ENCODE peak calls at places on chromosomes 11 and 22, in five cellular contexts. One of them, this sample, is unnamed.

GRCh38 chr11:128783513-128783912 is 83.6 kb downstream of the KCNJ1 start:
- ATAC-seq in body of pancreas: no peak
- ATAC-seq in K562: no peak
- ATAC-seq in heart left ventricle: no peak
- ATAC-seq in IMR-90: no peak
- ATAC-seq in this sample: no peak

GRCh38 chr22:31753005-31753633 is 700 bp upstream of the DEPDC5 start:
- ATAC-seq in body of pancreas: no peak
- ATAC-seq in K562: peak
- ATAC-seq in heart left ventricle: no peak
- ATAC-seq in IMR-90: peak
- ATAC-seq in this sample: no peak

GRCh38 chr11:70549796-70550195 is 151.5 kb downstream of the CTTN start:
- ATAC-seq in body of pancreas: no peak
- ATAC-seq in K562: no peak
- ATAC-seq in heart left ventricle: no peak
- ATAC-seq in IMR-90: no peak
- ATAC-seq in this sample: no peak

GRCh38 chr11:120121914-120122473 is 15.9 kb downstream of the TRIM29 start:
- ATAC-seq in body of pancreas: peak
- ATAC-seq in K562: no peak
- ATAC-seq in heart left ventricle: no peak
- ATAC-seq in IMR-90: no peak
- ATAC-seq in this sample: no peak

GRCh38 chr11:67020949-67021348 is 2.0 kb upstream of the SYT12 start:
- ATAC-seq in body of pancreas: no peak
- ATAC-seq in K562: no peak
- ATAC-seq in heart left ventricle: no peak
- ATAC-seq in IMR-90: no peak
- ATAC-seq in this sample: no peak

GRCh38 chr11:68950776-68951175 is 30.0 kb downstream of the MRGPRD start:
- ATAC-seq in body of pancreas: no peak
- ATAC-seq in K562: no peak
- ATAC-seq in heart left ventricle: no peak
- ATAC-seq in IMR-90: no peak
- ATAC-seq in this sample: no peak

GRCh38 chr11:133981156-133981555 is 24.4 kb upstream of the IGSF9B start:
- ATAC-seq in body of pancreas: peak
- ATAC-seq in K562: no peak
- ATAC-seq in heart left ventricle: peak
- ATAC-seq in IMR-90: no peak
- ATAC-seq in this sample: peak

GRCh38 chr11:22668005-22668796 is 1.8 kb downstream of the GAS2 start:
- ATAC-seq in body of pancreas: no peak
- ATAC-seq in K562: no peak
- ATAC-seq in heart left ventricle: no peak
- ATAC-seq in IMR-90: no peak
- ATAC-seq in this sample: no peak

GRCh38 chr11:94776351-94777321 is 8.5 kb downstream of the AMOTL1 start:
- ATAC-seq in body of pancreas: peak
- ATAC-seq in K562: peak
- ATAC-seq in heart left ventricle: no peak
- ATAC-seq in IMR-90: peak
- ATAC-seq in this sample: peak

GRCh38 chr22:27669798-27670599 is 131.6 kb downstream of the MN1 start:
- ATAC-seq in body of pancreas: peak
- ATAC-seq in K562: no peak
- ATAC-seq in heart left ventricle: peak
- ATAC-seq in IMR-90: no peak
- ATAC-seq in this sample: no peak

GRCh38 chr11:124753624-124754023 is 1.6 kb upstream of the VSIG2 start:
- ATAC-seq in body of pancreas: no peak
- ATAC-seq in K562: no peak
- ATAC-seq in heart left ventricle: no peak
- ATAC-seq in IMR-90: no peak
- ATAC-seq in this sample: no peak

GRCh38 chr11:63762662-63763505 is 5.7 kb downstream of the ZFTA start:
- ATAC-seq in body of pancreas: peak
- ATAC-seq in K562: no peak
- ATAC-seq in heart left ventricle: no peak
- ATAC-seq in IMR-90: no peak
- ATAC-seq in this sample: peak

GRCh38 chr22:28137036-28137435 is 218.0 kb upstream of the PITPNB start:
- ATAC-seq in body of pancreas: no peak
- ATAC-seq in K562: no peak
- ATAC-seq in heart left ventricle: no peak
- ATAC-seq in IMR-90: no peak
- ATAC-seq in this sample: no peak

GRCh38 chr22:29254283-29254653 is 13.5 kb downstream of the RHBDD3 start:
- ATAC-seq in body of pancreas: no peak
- ATAC-seq in K562: no peak
- ATAC-seq in heart left ventricle: no peak
- ATAC-seq in IMR-90: no peak
- ATAC-seq in this sample: no peak

GRCh38 chr11:127733552-127733951 is 733.0 kb upstream of the KIRREL3 start:
- ATAC-seq in body of pancreas: no peak
- ATAC-seq in K562: no peak
- ATAC-seq in heart left ventricle: peak
- ATAC-seq in IMR-90: no peak
- ATAC-seq in this sample: peak

GRCh38 chr11:64224891-64225607 is 937 bp downstream of the TRPT1 start:
- ATAC-seq in body of pancreas: no peak
- ATAC-seq in K562: peak
- ATAC-seq in heart left ventricle: no peak
- ATAC-seq in IMR-90: no peak
- ATAC-seq in this sample: no peak

GRCh38 chr11:104836711-104837110 is 61.5 kb downstream of the CASP12 start:
- ATAC-seq in body of pancreas: no peak
- ATAC-seq in K562: no peak
- ATAC-seq in heart left ventricle: no peak
- ATAC-seq in IMR-90: no peak
- ATAC-seq in this sample: no peak

GRCh38 chr22:19986011-19986409 is 30.6 kb downstream of the ARVCF start:
- ATAC-seq in body of pancreas: no peak
- ATAC-seq in K562: no peak
- ATAC-seq in heart left ventricle: no peak
- ATAC-seq in IMR-90: no peak
- ATAC-seq in this sample: no peak

GRCh38 chr22:19988331-19988808 is 28.3 kb downstream of the ARVCF start:
- ATAC-seq in body of pancreas: no peak
- ATAC-seq in K562: no peak
- ATAC-seq in heart left ventricle: no peak
- ATAC-seq in IMR-90: no peak
- ATAC-seq in this sample: no peak

GRCh38 chr22:19987394-19988306 is 29.0 kb downstream of the ARVCF start:
- ATAC-seq in body of pancreas: no peak
- ATAC-seq in K562: peak
- ATAC-seq in heart left ventricle: no peak
- ATAC-seq in IMR-90: no peak
- ATAC-seq in this sample: no peak

GRCh38 chr22:19984851-19985811 is 31.5 kb downstream of the ARVCF start:
- ATAC-seq in body of pancreas: no peak
- ATAC-seq in K562: no peak
- ATAC-seq in heart left ventricle: no peak
- ATAC-seq in IMR-90: no peak
- ATAC-seq in this sample: no peak

DNA sequence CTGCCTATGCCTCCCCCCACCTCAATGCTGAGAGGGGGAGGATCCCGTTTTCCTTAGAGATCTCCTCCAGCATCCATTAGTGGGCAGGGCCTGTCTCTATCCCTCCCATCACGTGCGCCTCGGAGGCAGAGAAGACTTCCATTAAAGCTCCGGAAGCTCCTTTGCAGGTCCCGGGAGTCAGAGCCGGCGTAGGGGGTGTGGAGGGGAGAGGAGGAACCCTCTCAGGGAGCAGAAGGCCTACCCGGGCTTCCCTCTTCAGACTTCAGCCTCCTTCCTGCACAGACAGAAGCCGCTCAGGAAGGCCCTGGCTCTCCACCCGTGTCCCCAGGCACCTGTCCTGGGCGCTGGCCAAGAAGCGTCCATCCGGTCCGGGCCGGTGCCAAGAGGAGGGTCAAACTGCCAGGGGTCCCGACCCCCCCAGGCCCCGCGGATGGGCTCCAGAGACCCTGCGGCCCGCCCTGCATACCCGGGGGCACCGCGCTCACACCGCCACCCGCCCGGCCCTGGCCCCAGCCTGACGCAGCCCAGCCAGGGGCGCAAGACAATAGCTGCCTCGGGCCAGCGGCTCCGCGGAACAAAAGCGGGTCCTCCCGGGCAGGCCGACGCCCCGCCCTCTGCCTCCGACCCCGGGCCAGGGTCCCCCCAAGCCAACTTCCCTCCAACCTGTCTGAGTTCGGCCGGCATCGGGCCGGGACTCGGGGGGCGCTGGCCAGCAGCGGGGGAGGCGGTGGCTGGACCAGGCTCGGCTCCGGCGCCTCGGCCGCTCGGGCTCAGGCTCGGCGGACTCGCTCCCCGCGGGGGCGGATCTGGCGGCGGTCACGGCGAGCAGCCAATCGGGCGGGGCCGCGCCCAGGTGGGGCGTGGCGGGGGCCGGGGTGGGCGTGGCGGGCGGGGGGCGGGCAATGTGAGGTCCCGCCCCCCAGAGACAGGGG is 29.9 kb downstream of the ARVCF start:
- ATAC-seq in body of pancreas: peak
- ATAC-seq in K562: peak
- ATAC-seq in heart left ventricle: peak
- ATAC-seq in IMR-90: peak
- ATAC-seq in this sample: peak
- TF ChIP-seq POLR2A in body of pancreas: peak
- TF ChIP-seq POLR2A in K562: peak
- TF ChIP-seq POLR2A in heart left ventricle: peak
- TF ChIP-seq POLR2A in IMR-90: peak
- TF ChIP-seq POLR2A in this sample: peak

DNA sequence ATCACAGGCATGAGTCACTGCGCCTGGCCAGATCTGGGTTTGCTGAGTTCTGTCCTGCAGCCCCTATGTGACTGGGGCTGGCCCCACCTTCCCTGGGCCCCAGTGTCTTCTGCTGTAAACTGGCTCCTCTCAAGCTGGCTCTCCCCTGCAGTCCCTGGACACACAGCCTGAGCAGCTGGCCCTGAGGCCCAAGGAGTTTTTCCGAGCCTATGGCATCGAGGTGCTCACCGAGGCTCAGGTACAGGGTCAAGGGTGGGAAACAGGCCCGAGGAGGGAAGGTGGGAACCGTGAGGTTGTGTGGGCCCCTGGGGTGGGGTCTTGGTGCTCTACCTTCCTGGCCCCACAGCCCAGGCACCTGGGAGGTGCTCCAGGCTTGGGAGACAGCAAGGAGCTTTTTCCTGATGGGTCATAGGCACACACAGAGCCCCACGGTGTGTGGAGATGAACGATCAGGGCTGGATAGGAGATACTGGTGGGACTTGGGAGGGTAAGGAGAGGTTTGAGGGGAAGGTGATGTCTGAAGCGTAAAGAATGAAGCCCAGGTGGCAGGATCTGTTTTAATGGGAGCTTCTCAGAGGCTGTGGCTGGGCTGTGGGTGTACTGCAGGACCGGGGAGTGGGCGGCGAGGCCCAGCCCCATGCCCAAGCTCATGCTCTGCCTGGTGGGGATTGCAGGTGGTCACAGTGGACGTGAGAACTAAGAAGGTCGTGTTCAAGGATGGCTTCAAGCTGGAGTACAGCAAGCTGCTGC is 6.4 kb upstream of the LZTR1 start:
- ATAC-seq in body of pancreas: no peak
- ATAC-seq in K562: no peak
- ATAC-seq in heart left ventricle: no peak
- ATAC-seq in IMR-90: no peak
- ATAC-seq in this sample: no peak
- H3K4me3 ChIP-seq in body of pancreas: no peak
- H3K4me3 ChIP-seq in K562: no peak
- H3K4me3 ChIP-seq in heart left ventricle: no peak
- H3K4me3 ChIP-seq in IMR-90: no peak
- H3K4me3 ChIP-seq in this sample: no peak

GRCh38 chr11:117220999-117221774 is 10.7 kb downstream of the PCSK7 start:
- ATAC-seq in body of pancreas: peak
- ATAC-seq in K562: no peak
- ATAC-seq in heart left ventricle: peak
- ATAC-seq in IMR-90: no peak
- ATAC-seq in this sample: peak

GRCh38 chr11:117219995-117220394 is 11.9 kb downstream of the PCSK7 start:
- ATAC-seq in body of pancreas: no peak
- ATAC-seq in K562: peak
- ATAC-seq in heart left ventricle: no peak
- ATAC-seq in IMR-90: no peak
- ATAC-seq in this sample: no peak

GRCh38 chr11:117221775-117222517 is 9.9 kb downstream of the PCSK7 start:
- ATAC-seq in body of pancreas: peak
- ATAC-seq in K562: no peak
- ATAC-seq in heart left ventricle: peak
- ATAC-seq in IMR-90: peak
- ATAC-seq in this sample: peak

GRCh38 chr11:117219455-117219854 is 12.4 kb downstream of the PCSK7 start:
- ATAC-seq in body of pancreas: no peak
- ATAC-seq in K562: no peak
- ATAC-seq in heart left ventricle: no peak
- ATAC-seq in IMR-90: no peak
- ATAC-seq in this sample: no peak

GRCh38 chr11:117220568-117220967 is 11.3 kb downstream of the PCSK7 start:
- ATAC-seq in body of pancreas: peak
- ATAC-seq in K562: no peak
- ATAC-seq in heart left ventricle: peak
- ATAC-seq in IMR-90: no peak
- ATAC-seq in this sample: peak
- H3K27ac ChIP-seq in body of pancreas: peak
- H3K27ac ChIP-seq in K562: no peak
- H3K27ac ChIP-seq in heart left ventricle: peak
- H3K27ac ChIP-seq in IMR-90: peak
- H3K27ac ChIP-seq in this sample: peak

DNA sequence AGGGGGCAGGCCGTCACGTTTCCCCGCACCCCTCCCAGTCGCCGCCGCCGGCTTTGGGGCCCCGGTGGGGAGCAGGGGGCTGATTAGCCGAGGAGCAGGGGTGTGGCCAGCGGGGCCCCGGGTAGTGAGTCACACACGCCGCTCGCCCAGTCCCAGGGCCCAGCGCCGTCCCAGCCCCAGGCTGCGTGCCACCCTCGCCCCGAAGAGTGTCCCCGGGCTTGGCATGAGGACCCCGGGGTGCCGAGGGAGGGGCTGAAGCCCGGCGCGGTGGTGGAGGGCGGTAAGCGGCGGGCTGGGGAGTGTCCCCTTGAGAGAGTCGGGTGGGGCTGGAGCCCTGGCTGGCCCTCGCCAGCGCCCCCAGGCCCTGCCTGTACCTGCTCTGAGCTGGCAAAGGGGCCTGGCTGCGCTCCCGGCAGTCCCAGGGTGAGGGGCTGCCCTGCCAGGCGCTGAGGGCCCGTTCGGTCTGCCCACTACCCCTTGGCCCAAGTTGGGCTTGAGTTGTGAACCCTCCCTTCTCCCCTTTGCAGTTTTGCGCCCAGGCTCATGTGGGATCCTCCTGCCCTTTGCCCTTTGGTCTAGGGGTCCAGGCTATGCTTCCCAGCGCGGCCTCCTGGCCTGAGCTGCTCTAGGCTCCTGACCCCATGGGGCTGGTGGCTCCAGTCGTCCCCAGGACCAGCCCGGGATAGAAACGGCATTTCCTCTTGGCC is 34.6 kb downstream of the PRDM11 start:
- ATAC-seq in body of pancreas: peak
- ATAC-seq in K562: peak
- ATAC-seq in heart left ventricle: peak
- ATAC-seq in IMR-90: peak
- ATAC-seq in this sample: peak
- TF ChIP-seq POLR2A in body of pancreas: peak
- TF ChIP-seq POLR2A in K562: no peak
- TF ChIP-seq POLR2A in heart left ventricle: no peak
- TF ChIP-seq POLR2A in IMR-90: no peak
- TF ChIP-seq POLR2A in this sample: peak